ENCODE peak calls at places on chromosomes 7 and 10, in eight cellular contexts. T is psoas muscle; A is GM23248; H is thoracic aorta; E is PC-3; Y is tibial nerve; D is naive thymus-derived CD4-positive, alpha-beta T cell; M is ovary. F is an unnamed sample.
A peak's percentile ranks its signal among the peaks of the same experiment; 100 is the strongest.

GRCh38 chr7:100887955-100888481 is 1.5 kb downstream of the UFSP1 start:
- DNase-seq in T (no peak), A (no peak), H (no peak), E (no peak), Y (no peak), D (no peak), M (no peak), F (no peak)

GRCh38 chr7:42233166-42233565 is 3.8 kb downstream of the GLI3 start:
- DNase-seq in T (no peak), A (peak; percentile 50), H (no peak), E (peak; percentile 31), Y (no peak), D (no peak), M (no peak), F (no peak)

GRCh38 chr10:113894581-113894980 is 40.1 kb downstream of the NHLRC2 start:
- DNase-seq in T (no peak), A (no peak), H (no peak), E (no peak), Y (no peak), D (no peak), M (no peak), F (no peak)

GRCh38 chr10:101237080-101237817 is 8.0 kb upstream of the LBX1 start:
- DNase-seq in T (peak; percentile 38), A (no peak), H (no peak), E (no peak), Y (no peak), D (no peak), M (no peak), F (no peak)

GRCh38 chr7:157521752-157522151 is 184.9 kb downstream of the DNAJB6 start:
- DNase-seq in T (no peak), A (no peak), H (no peak), E (no peak), Y (no peak), D (no peak), M (peak; percentile 0), F (no peak)

GRCh38 chr10:67763499-67764011 is 67.6 kb upstream of the CTNNA3 start:
- DNase-seq in T (peak; percentile 89), A (peak; percentile 60), H (no peak), E (peak; percentile 84), Y (peak; percentile 30), D (peak; percentile 75), M (peak; percentile 84), F (peak; percentile 84)

GRCh38 chr10:101817542-101818118 is 614 bp downstream of the OGA start:
- DNase-seq in T (peak; percentile 96), A (peak; percentile 97), H (peak; percentile 84), E (peak; percentile 89), Y (peak; percentile 91), D (peak; percentile 38), M (peak; percentile 86), F (peak; percentile 56)

GRCh38 chr7:55055479-55055878 is 36.7 kb downstream of the EGFR start:
- DNase-seq in T (no peak), A (peak; percentile 91), H (no peak), E (peak; percentile 45), Y (no peak), D (no peak), M (no peak), F (no peak)

GRCh38 chr10:87974769-87975168 is 111.3 kb downstream of the PTEN start:
- DNase-seq in T (no peak), A (no peak), H (no peak), E (no peak), Y (no peak), D (no peak), M (no peak), F (no peak)

GRCh38 chr10:62815373-62816111 is 624 bp downstream of the EGR2 start:
- DNase-seq in T (no peak), A (peak; percentile 35), H (no peak), E (no peak), Y (no peak), D (no peak), M (peak; percentile 48), F (peak; percentile 37)

GRCh38 chr10:62816179-62817119 is at the start of gene EGR2:
- DNase-seq in T (peak; percentile 94), A (peak; percentile 99), H (peak; percentile 92), E (peak; percentile 100), Y (peak; percentile 82), D (peak; percentile 98), M (peak; percentile 91), F (peak; percentile 90)

GRCh38 chr10:62818426-62819011 is 2.4 kb upstream of the EGR2 start:
- DNase-seq in T (peak; percentile 56), A (peak; percentile 51), H (no peak), E (peak; percentile 78), Y (no peak), D (no peak), M (peak; percentile 55), F (peak; percentile 18)

GRCh38 chr10:62817763-62818425 is 1.7 kb upstream of the EGR2 start:
- DNase-seq in T (peak; percentile 82), A (peak; percentile 84), H (no peak), E (peak; percentile 100), Y (peak; percentile 43), D (peak; percentile 44), M (peak; percentile 79), F (peak; percentile 66)

DNA sequence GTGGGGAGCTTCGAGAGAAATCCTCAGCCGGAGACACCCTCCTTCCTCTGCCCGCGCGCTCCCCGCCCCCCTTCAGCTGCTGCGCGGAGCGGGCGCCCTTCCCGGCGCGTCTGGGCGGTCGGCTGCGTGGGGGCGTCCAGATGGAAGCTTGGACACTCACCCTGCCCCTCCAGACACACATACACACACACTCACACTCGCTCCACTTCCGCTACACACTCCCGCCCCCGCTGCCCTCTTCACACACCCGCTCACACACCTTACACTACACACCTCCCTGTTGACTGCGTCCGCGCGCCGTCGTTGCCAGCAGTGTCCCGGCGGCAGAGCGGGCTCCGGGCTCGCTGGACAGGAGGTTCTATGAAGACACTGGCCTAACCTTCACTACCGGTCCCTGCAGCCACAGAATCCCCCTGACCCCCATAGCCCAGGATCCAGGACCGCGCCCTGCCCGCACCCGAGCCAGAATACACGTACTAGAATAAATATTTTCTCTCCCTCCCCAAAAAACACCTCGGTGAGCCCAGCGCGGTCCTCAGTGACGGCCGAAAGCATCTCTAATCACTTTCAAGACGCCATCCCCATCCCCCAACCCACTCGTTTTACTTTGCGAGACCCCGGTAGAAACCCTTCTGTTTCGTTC is 1.1 kb upstream of the EGR2 start:
- DNase-seq in T (peak; percentile 70), A (peak; percentile 58), H (no peak), E (peak; percentile 70), Y (no peak), D (no peak), M (peak; percentile 80), F (peak; percentile 30)
- H3K27ac ChIP-seq in T (peak overlapping the region; percentile 81), A (peak overlapping the region; percentile 43), H (peak overlapping the region; percentile 79), E (peak overlapping the region; percentile 37), Y (peak overlapping the region; percentile 85), D (peak overlapping the region; percentile 76), M (peak overlapping the region; percentile 84), F (peak overlapping the region; percentile 88)

GRCh38 chr10:110861476-110861875 is 10.3 kb upstream of the PDCD4 start:
- DNase-seq in T (no peak), A (no peak), H (no peak), E (no peak), Y (no peak), D (no peak), M (no peak), F (no peak)

GRCh38 chr10:110863361-110863760 is 8.4 kb upstream of the PDCD4 start:
- DNase-seq in T (no peak), A (peak; percentile 23), H (no peak), E (no peak), Y (no peak), D (no peak), M (no peak), F (no peak)

GRCh38 chr10:110862961-110863360 is 8.8 kb upstream of the PDCD4 start:
- DNase-seq in T (no peak), A (no peak), H (no peak), E (no peak), Y (no peak), D (no peak), M (no peak), F (no peak)

GRCh38 chr10:110860576-110861241 is 11.0 kb upstream of the PDCD4 start:
- DNase-seq in T (peak; percentile 47), A (no peak), H (no peak), E (no peak), Y (no peak), D (peak; percentile 71), M (no peak), F (peak; percentile 16)

GRCh38 chr10:110861930-110862677 is 9.6 kb upstream of the PDCD4 start:
- DNase-seq in T (no peak), A (peak; percentile 32), H (no peak), E (no peak), Y (no peak), D (no peak), M (no peak), F (no peak)
- H3K4me1 ChIP-seq in T (peaks cover 14% of the 10 kb centered on the region), A (peaks cover 34% of the 10 kb centered on the region), H (peaks cover 66% of the 10 kb centered on the region), E (peaks cover 20% of the 10 kb centered on the region), Y (peaks cover 24% of the 10 kb centered on the region), D (peaks cover 97% of the 10 kb centered on the region), M (peaks cover 18% of the 10 kb centered on the region), F (peaks cover 100% of the 10 kb centered on the region)

DNA sequence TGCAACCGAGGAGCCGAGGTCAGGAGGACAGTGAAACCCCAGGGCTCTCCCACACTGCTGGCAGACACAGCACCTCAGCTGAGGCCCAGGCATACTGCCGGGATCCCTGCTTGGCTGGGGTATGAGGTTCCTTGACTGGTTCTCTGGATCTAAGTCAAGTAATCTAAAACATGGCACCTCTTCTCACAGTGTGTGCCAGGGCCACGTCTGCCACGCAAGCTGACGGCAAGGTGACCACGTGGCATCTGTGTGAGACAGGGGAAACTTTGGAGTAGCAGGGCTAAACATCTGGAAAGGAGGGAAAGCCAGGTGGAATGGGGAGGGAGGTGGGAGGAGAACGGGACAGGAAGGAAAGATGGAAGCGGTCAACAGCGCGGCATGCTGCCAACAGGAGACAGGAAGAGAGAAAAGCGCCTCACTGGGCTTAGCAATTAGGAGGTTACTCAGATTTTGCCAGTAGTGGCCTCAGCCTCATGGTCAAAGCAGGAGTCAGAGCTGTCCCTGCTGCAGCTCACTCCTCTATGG is 103.7 kb downstream of the CXCL12 start:
- DNase-seq in T (peak; percentile 79), A (peak; percentile 72), H (no peak), E (no peak), Y (peak; percentile 45), D (no peak), M (no peak), F (no peak)
- H3K27ac ChIP-seq in T (peak overlapping the region; percentile 16), A (peak overlapping the region; percentile 19), H (peak overlapping the region; percentile 61), E (no peak overlapping the region), Y (no peak overlapping the region), D (no peak overlapping the region), M (no peak overlapping the region), F (no peak overlapping the region)

GRCh38 chr10:98016781-98017475 is 13.5 kb downstream of the CRTAC1 start:
- DNase-seq in T (no peak), A (no peak), H (no peak), E (no peak), Y (no peak), D (no peak), M (no peak), F (no peak)

GRCh38 chr10:98012654-98013053 is 17.8 kb downstream of the CRTAC1 start:
- DNase-seq in T (no peak), A (no peak), H (no peak), E (no peak), Y (no peak), D (no peak), M (no peak), F (no peak)

GRCh38 chr10:98010939-98011685 is 19.3 kb downstream of the CRTAC1 start:
- DNase-seq in T (no peak), A (no peak), H (no peak), E (no peak), Y (no peak), D (no peak), M (no peak), F (no peak)

GRCh38 chr10:98013776-98014175 is 16.6 kb downstream of the CRTAC1 start:
- DNase-seq in T (no peak), A (no peak), H (no peak), E (no peak), Y (no peak), D (no peak), M (no peak), F (no peak)

GRCh38 chr10:98013122-98013521 is 17.3 kb downstream of the CRTAC1 start:
- DNase-seq in T (no peak), A (no peak), H (no peak), E (no peak), Y (no peak), D (no peak), M (no peak), F (no peak)
- H3K4me1 ChIP-seq in T (no peaks in the 10 kb centered on the region), A (no peaks in the 10 kb centered on the region), H (no peaks in the 10 kb centered on the region), E (no peaks in the 10 kb centered on the region), Y (no peaks in the 10 kb centered on the region), D (no peaks in the 10 kb centered on the region), M (no peaks in the 10 kb centered on the region), F (no peaks in the 10 kb centered on the region)